ENCODE peak calls at places on chromosomes 12 and 14, in seven cellular contexts. V is psoas muscle, C is AG04450, S is astrocyte, D is ovary, K is cardiac muscle cell, M is mucosa of descending colon. I is an unnamed sample.

GRCh38 chr12:48473061-48473460 is 702 bp downstream of the ANP32D start:
- DNase-seq in V (no peak), C (no peak), S (no peak), D (no peak), K (no peak), M (no peak), I (no peak)

GRCh38 chr12:118571730-118572129 is 195.4 kb downstream of the SUDS3 start:
- DNase-seq in V (no peak), C (no peak), S (no peak), D (no peak), K (no peak), M (no peak), I (no peak)

GRCh38 chr14:91245029-91245428 is 525 bp upstream of the GPR68 start:
- DNase-seq in V (no peak), C (no peak), S (no peak), D (no peak), K (no peak), M (no peak), I (no peak)

GRCh38 chr12:92827836-92828431 is 101.2 kb downstream of the EEA1 start:
- DNase-seq in V (no peak), C (no peak), S (peak; percentile 7), D (no peak), K (peak; percentile 51), M (peak; percentile 74), I (peak; percentile 25)

GRCh38 chr14:94748667-94749347 is 21.1 kb downstream of the GSC start:
- DNase-seq in V (no peak), C (no peak), S (no peak), D (no peak), K (peak; percentile 66), M (peak; percentile 56), I (peak; percentile 22)

GRCh38 chr12:53765891-53766290 is 14.1 kb upstream of the CISTR start:
- DNase-seq in V (no peak), C (no peak), S (no peak), D (no peak), K (no peak), M (no peak), I (no peak)

GRCh38 chr14:104224516-104225281 is 86.3 kb downstream of the KIF26A start:
- DNase-seq in V (peak; percentile 28), C (no peak), S (no peak), D (peak; percentile 66), K (peak; percentile 32), M (peak; percentile 82), I (peak; percentile 49)

GRCh38 chr12:65510584-65511050 is 232.1 kb downstream of the MSRB3 start:
- DNase-seq in V (no peak), C (no peak), S (peak; percentile 50), D (peak; percentile 33), K (peak; percentile 39), M (peak; percentile 26), I (peak; percentile 61)

GRCh38 chr14:46840971-46841729 is 189.6 kb upstream of the RPL10L start:
- DNase-seq in V (no peak), C (no peak), S (peak; percentile 37), D (no peak), K (peak; percentile 2), M (no peak), I (no peak)

GRCh38 chr12:59916988-59917387 is 321.2 kb downstream of the SLC16A7 start:
- DNase-seq in V (no peak), C (no peak), S (no peak), D (no peak), K (no peak), M (no peak), I (no peak)

GRCh38 chr12:93571854-93572711 is at the start of gene SOCS2:
- DNase-seq in V (peak; percentile 47), C (no peak), S (peak; percentile 3), D (peak; percentile 54), K (peak; percentile 71), M (peak; percentile 56), I (peak; percentile 51)

GRCh38 chr12:112115259-112116045 is 6.9 kb upstream of the NAA25 start:
- DNase-seq in V (no peak), C (no peak), S (no peak), D (no peak), K (no peak), M (no peak), I (no peak)

GRCh38 chr14:45664668-45665356 is 411.8 kb upstream of the MIS18BP1 start:
- DNase-seq in V (no peak), C (no peak), S (no peak), D (no peak), K (no peak), M (no peak), I (no peak)

GRCh38 chr12:70278945-70279344 is 35.7 kb downstream of the CNOT2 start:
- DNase-seq in V (no peak), C (no peak), S (no peak), D (no peak), K (no peak), M (no peak), I (no peak)

GRCh38 chr12:27434673-27435565 is 11.6 kb upstream of the SMCO2 start:
- DNase-seq in V (peak; percentile 10), C (no peak), S (no peak), D (peak; percentile 28), K (no peak), M (peak; percentile 17), I (peak; percentile 9)

DNA sequence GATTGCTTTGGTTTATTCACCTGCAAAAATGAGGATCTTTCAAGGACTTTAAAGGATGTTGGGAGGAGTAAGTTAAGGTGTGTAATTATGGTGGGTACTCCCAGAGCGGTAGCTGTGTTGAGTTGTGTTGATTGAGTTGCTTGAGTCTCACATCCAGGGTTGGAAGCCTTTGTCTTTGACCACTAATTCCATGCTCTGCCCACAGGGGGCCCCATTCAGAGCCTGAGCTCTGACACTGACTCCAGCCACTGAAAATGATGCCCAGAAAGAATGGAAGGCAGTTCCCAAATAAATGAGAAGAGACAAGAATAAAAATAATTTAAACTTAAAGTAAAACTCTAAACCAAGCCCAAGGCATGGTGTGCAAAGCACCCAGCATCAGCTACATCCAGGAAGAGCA is 237.4 kb upstream of the PWP1 start:
- DNase-seq in V (no peak), C (no peak), S (no peak), D (no peak), K (no peak), M (peak; percentile 45), I (peak; percentile 10)
- TF ChIP-seq CTCF in V (no peak), C (peak; percentile 58), S (peak; percentile 24), D (no peak), K (peak; percentile 51), M (no peak), I (peak; percentile 47)

GRCh38 chr14:29518335-29518734 is 409.3 kb downstream of the PRKD1 start:
- DNase-seq in V (no peak), C (no peak), S (peak; percentile 2), D (no peak), K (no peak), M (no peak), I (no peak)
- TF ChIP-seq CTCF in V (no peak), C (peak; percentile 55), S (peak; percentile 40), D (no peak), K (peak; percentile 45), M (no peak), I (peak; percentile 38)

GRCh38 chr14:75880512-75880911 is 101.3 kb downstream of the TGFB3 start:
- DNase-seq in V (no peak), C (no peak), S (no peak), D (no peak), K (no peak), M (no peak), I (no peak)
- TF ChIP-seq CTCF in V (peak; percentile 6), C (no peak), S (no peak), D (no peak), K (no peak), M (no peak), I (no peak)

GRCh38 chr12:121507245-121507644 is 73.6 kb downstream of the KDM2B start:
- DNase-seq in V (no peak), C (no peak), S (no peak), D (no peak), K (no peak), M (no peak), I (no peak)
- TF ChIP-seq CTCF in V (no peak), C (no peak), S (no peak), D (no peak), K (no peak), M (no peak), I (no peak)

DNA sequence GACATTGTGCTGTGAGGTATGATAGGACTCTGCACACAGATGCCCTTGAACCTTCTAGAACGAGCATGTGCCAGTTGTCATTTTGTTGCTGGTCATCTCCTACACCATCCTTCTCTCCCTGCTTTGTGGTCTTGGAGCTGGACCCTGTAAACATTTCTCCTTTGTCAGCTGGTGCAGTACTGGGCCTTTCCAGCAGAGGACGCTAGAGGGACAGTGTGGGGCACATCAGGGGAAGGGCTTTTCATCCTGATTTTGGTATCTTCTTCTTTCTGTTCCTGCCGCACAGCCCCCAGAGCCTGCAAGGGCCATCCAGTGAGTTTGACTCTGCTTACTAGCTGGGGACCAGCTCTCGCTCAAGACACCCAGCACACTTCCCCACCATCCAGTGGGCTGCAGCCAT is 484.6 kb downstream of the AACS start:
- DNase-seq in V (no peak), C (no peak), S (no peak), D (no peak), K (no peak), M (no peak), I (no peak)
- TF ChIP-seq CTCF in V (no peak), C (peak; percentile 27), S (peak; percentile 19), D (no peak), K (no peak), M (no peak), I (peak; percentile 48)

GRCh38 chr14:60332046-60332399 is 83.0 kb downstream of the PPM1A start:
- DNase-seq in V (no peak), C (no peak), S (no peak), D (no peak), K (no peak), M (no peak), I (no peak)
- TF ChIP-seq CTCF in V (no peak), C (no peak), S (no peak), D (no peak), K (no peak), M (no peak), I (no peak)

GRCh38 chr14:99793213-99794155 is at the start of gene EML1:
- DNase-seq in V (peak; percentile 87), C (peak; percentile 21), S (peak; percentile 52), D (peak; percentile 85), K (peak; percentile 92), M (peak; percentile 63), I (peak; percentile 77)
- TF ChIP-seq CTCF in V (peak; percentile 28), C (no peak), S (no peak), D (no peak), K (no peak), M (no peak), I (no peak)

I was measured in neural crest cell.